ENCODE peak calls at places on chromosomes 11 and 22, in eight cellular contexts. R is GM23338, B is IMR-90, C is H1, X is MM.1S, P is tibial nerve, E is heart right ventricle, Z is colonic mucosa. N is an unnamed sample.

GRCh38 chr22:19105867-19106802 is 16.1 kb downstream of the DGCR2 start:
- DNase-seq in E (no peak), X (no peak), Z (no peak), R (peak), P (no peak), B (no peak), C (no peak), N (no peak)

GRCh38 chr11:83819936-83820549 is 533.9 kb upstream of the CCDC90B start:
- DNase-seq in P (peak), B (peak), X (peak), E (no peak), Z (no peak), R (peak), C (no peak), N (no peak)

GRCh38 chr11:116707746-116708145 is 65.0 kb downstream of the BUD13 start:
- DNase-seq in B (no peak), X (no peak), P (no peak), E (no peak), R (no peak), Z (peak), C (no peak), N (no peak)

GRCh38 chr11:119641991-119642745 is 86.8 kb downstream of the NECTIN1 start:
- DNase-seq in Z (no peak), B (peak), R (peak), C (no peak), P (no peak), E (no peak), X (peak), N (no peak)

GRCh38 chr11:102111011-102111786 is 952 bp downstream of the YAP1 start:
- DNase-seq in E (peak), P (peak), B (peak), C (peak), Z (peak), X (peak), R (peak), N (no peak)

GRCh38 chr11:95363189-95363588 is 132.2 kb upstream of the SESN3 start:
- DNase-seq in C (no peak), P (no peak), R (no peak), X (no peak), Z (no peak), E (no peak), B (no peak), N (no peak)

GRCh38 chr11:12963789-12964536 is 45.2 kb upstream of the RASSF10 start:
- DNase-seq in R (peak), C (peak), B (peak), P (peak), E (peak), X (peak), Z (peak), N (no peak)

GRCh38 chr11:129732926-129733325 is 82.7 kb upstream of the TMEM45B start:
- DNase-seq in X (no peak), Z (no peak), P (no peak), C (no peak), E (no peak), B (no peak), R (no peak), N (no peak)

GRCh38 chr22:23862103-23862502 is 4.4 kb downstream of the SLC2A11 start:
- DNase-seq in E (no peak), X (peak), Z (no peak), P (no peak), B (peak), C (no peak), R (peak), N (no peak)

GRCh38 chr22:50686794-50687193 is 14.2 kb downstream of the SHANK3 start:
- DNase-seq in R (no peak), B (no peak), Z (no peak), X (no peak), P (no peak), C (no peak), E (no peak), N (no peak)

GRCh38 chr11:112922606-112923005 is 38.6 kb upstream of the NCAM1 start:
- DNase-seq in B (no peak), Z (no peak), C (no peak), X (no peak), R (peak), P (no peak), E (no peak), N (no peak)

GRCh38 chr11:67997460-67997921 is 6.4 kb downstream of the UNC93B1 start:
- DNase-seq in C (no peak), X (no peak), E (no peak), B (no peak), R (peak), Z (no peak), P (no peak), N (no peak)

GRCh38 chr11:77668760-77669159 is 31.2 kb upstream of the CLNS1A start:
- DNase-seq in P (no peak), E (no peak), C (no peak), X (no peak), R (no peak), Z (no peak), B (peak), N (no peak)

GRCh38 chr11:80860632-80861031 is 1419.8 kb upstream of the TENM4 start:
- DNase-seq in E (no peak), B (no peak), X (no peak), Z (no peak), P (no peak), C (no peak), R (no peak), N (no peak)

GRCh38 chr11:562046-562645 is 1.4 kb downstream of the RASSF7 start:
- DNase-seq in Z (no peak), P (no peak), E (no peak), C (no peak), X (no peak), R (no peak), B (no peak), N (no peak)

GRCh38 chr22:38700271-38700788 is 413 bp downstream of the JOSD1 start:
- DNase-seq in E (peak), R (peak), B (no peak), Z (peak), X (no peak), C (no peak), P (no peak), N (no peak)

GRCh38 chr11:16114978-16115871 is 241.1 kb downstream of the SOX6 start:
- DNase-seq in R (no peak), C (no peak), X (no peak), Z (no peak), E (no peak), B (no peak), P (no peak), N (no peak)

GRCh38 chr11:111454561-111455192 is 57.5 kb downstream of the BTG4 start:
- DNase-seq in E (no peak), R (peak), X (peak), P (no peak), C (no peak), B (peak), Z (peak), N (no peak)

GRCh38 chr22:45290410-45290936 is 5.7 kb downstream of the UPK3A start:
- DNase-seq in C (no peak), X (no peak), R (peak), Z (peak), B (peak), P (no peak), E (no peak), N (no peak)

GRCh38 chr11:65352783-65353182 is 1.8 kb upstream of the TIGD3 start:
- DNase-seq in E (no peak), P (no peak), Z (no peak), X (no peak), C (no peak), R (no peak), B (peak), N (no peak)

GRCh38 chr11:114068327-114068726 is 8.8 kb downstream of the ZBTB16 start:
- DNase-seq in E (no peak), C (no peak), X (no peak), Z (no peak), P (no peak), R (no peak), B (no peak), N (no peak)

GRCh38 chr11:120746395-120746794 is 234.8 kb downstream of the GRIK4 start:
- DNase-seq in X (no peak), C (no peak), E (no peak), Z (no peak), R (peak), B (no peak), P (no peak), N (no peak)

GRCh38 chr11:36037031-36037430 is 93.2 kb downstream of the LDLRAD3 start:
- DNase-seq in C (no peak), B (peak), Z (no peak), X (no peak), R (no peak), E (peak), P (no peak), N (no peak)

GRCh38 chr11:44509291-44509690 is 56.2 kb upstream of the CD82 start:
- DNase-seq in E (no peak), P (no peak), C (no peak), B (no peak), X (no peak), Z (no peak), R (no peak), N (no peak)

GRCh38 chr11:27040302-27041115 is at the start of gene BBOX1:
- DNase-seq in Z (no peak), B (no peak), X (no peak), E (no peak), C (no peak), P (no peak), R (peak), N (peak)

GRCh38 chr11:95327273-95327948 is 96.4 kb upstream of the SESN3 start:
- DNase-seq in Z (no peak), R (no peak), B (no peak), E (no peak), C (no peak), P (no peak), X (no peak), N (no peak)

GRCh38 chr11:41461057-41461681 is 1.7 kb upstream of the LRRC4C start:
- DNase-seq in C (no peak), X (peak), Z (no peak), E (no peak), P (peak), R (peak), B (no peak), N (no peak)

GRCh38 chr22:34111210-34111824 is 191.0 kb upstream of the LARGE1 start:
- DNase-seq in B (no peak), P (peak), C (no peak), Z (peak), R (peak), X (peak), E (no peak), N (no peak)

GRCh38 chr11:34075178-34075820 is 23.8 kb downstream of the CAPRIN1 start:
- DNase-seq in Z (no peak), X (no peak), R (no peak), C (no peak), E (no peak), B (peak), P (no peak), N (no peak)

GRCh38 chr11:34784318-34784841 is 131.8 kb downstream of the APIP start:
- DNase-seq in X (peak), Z (no peak), B (no peak), P (no peak), E (no peak), R (no peak), C (no peak), N (peak)

GRCh38 chr11:9803685-9804413 is 140.0 kb downstream of the SWAP70 start:
- DNase-seq in C (no peak), X (no peak), R (no peak), P (no peak), B (peak), Z (no peak), E (no peak), N (no peak)

GRCh38 chr22:46931414-46931813 is 169.0 kb downstream of the TBC1D22A start:
- DNase-seq in E (no peak), C (no peak), Z (peak), P (no peak), X (no peak), B (no peak), R (peak), N (no peak)

GRCh38 chr11:111586305-111586915 is 15.8 kb upstream of the SIK2 start:
- DNase-seq in B (peak), R (peak), E (no peak), P (peak), X (peak), C (no peak), Z (peak), N (no peak)

GRCh38 chr11:65871811-65872548 is 620 bp downstream of the EFEMP2 start:
- DNase-seq in R (peak), C (no peak), P (no peak), X (no peak), Z (no peak), B (no peak), E (no peak), N (no peak)

GRCh38 chr11:30617762-30618161 is 31.6 kb upstream of the MPPED2 start:
- DNase-seq in R (peak), Z (no peak), E (no peak), X (no peak), P (no peak), B (no peak), C (no peak), N (no peak)

GRCh38 chr22:22854466-22854865 is 33.1 kb upstream of the IGLL5 start:
- DNase-seq in C (no peak), P (no peak), X (no peak), E (no peak), Z (no peak), R (no peak), B (no peak), N (no peak)

GRCh38 chr11:125071831-125072209 is 8.7 kb downstream of the SLC37A2 start:
- DNase-seq in E (no peak), C (no peak), R (no peak), B (no peak), X (no peak), P (no peak), Z (no peak), N (no peak)

GRCh38 chr22:48708558-48709245 is 1119.0 kb downstream of the BRD1 start:
- DNase-seq in R (no peak), E (no peak), B (no peak), P (no peak), C (no peak), X (no peak), Z (no peak), N (no peak)
- H3K27ac ChIP-seq in R (no peak), E (no peak), B (no peak), P (no peak), C (no peak), X (no peak), Z (no peak), N (no peak)

DNA sequence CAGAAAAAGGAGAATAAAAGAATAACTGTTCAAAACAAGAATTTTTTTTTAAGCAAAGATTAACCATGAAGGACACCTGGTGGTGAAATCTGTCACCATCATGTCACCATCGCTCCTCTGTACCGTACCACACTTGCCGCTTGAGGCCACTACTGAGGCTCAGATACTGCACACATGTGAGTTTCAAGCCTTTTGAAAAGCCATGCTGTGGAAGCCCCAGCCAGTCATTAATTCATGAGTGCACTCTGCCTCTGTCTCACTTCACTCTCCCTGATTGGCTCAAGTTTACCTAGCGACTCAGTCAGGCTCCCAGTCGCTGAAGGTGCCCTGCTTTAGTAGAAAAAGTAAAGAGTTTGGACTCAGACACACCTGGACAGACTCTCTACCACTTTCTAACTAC is 6.6 kb upstream of the MS4A12 start:
- DNase-seq in Z (peak), R (peak), E (no peak), B (no peak), P (peak), X (peak), C (no peak), N (no peak)
- H3K27ac ChIP-seq in Z (no peak), R (no peak), E (no peak), B (no peak), P (no peak), X (no peak), C (no peak), N (no peak)

GRCh38 chr11:100080401-100080800 is 606.7 kb upstream of the ARHGAP42 start:
- DNase-seq in C (no peak), P (no peak), B (no peak), E (no peak), X (no peak), Z (no peak), R (peak), N (no peak)
- H3K27ac ChIP-seq in C (no peak), P (no peak), B (no peak), E (no peak), X (no peak), Z (no peak), R (no peak), N (no peak)

DNA sequence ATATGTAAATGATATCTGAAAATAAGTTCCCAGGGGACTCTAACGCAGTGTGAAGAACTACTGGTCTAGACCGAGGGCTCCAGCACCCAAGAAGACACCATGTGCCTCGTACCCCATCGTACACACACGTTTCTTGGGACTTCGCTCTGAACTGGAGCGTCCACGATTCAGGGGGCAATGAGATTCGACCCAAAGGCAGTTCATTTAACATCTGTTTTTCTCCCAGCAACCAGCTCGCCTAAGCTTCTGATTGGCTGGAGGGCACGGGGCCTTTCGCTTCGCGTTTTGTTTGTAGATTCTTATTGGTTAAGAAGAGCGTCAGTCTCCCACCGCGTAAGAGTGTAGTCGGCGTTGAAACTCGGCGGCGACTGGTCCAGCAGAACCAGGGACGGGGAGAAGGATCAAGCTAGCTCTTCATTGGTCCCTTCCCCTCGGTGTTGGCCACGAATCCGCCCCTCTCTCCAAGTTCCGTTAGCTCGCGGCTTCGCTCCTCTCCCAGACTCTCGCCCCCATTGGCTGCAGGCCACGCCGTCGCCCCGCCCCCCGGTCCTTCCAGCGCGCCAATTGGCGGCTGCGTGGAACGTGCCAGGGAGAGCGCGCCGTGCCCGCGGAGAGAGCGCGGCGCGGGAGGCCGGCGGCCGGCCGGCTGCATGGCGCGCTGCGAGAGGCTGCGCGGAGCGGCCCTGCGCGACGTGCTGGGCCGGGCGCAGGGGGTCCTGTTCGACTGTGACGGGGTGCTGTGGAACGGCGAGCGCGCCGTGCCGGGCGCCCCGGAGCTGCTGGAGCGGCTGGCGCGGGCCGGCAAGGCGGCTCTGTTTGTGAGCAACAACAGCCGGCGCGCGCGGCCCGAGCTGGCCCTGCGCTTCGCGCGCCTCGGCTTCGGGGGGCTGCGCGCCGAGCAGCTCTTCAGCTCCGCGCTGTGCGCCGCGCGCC is at the start of gene PDXP:
- DNase-seq in C (peak), Z (peak), E (peak), B (peak), X (peak), R (peak), P (peak), N (peak)
- H3K27ac ChIP-seq in C (no peak), Z (peak), E (peak), B (peak), X (peak), R (no peak), P (peak), N (peak)